ENCODE peak calls at places on chromosomes 2 and 18, in nine cellular contexts. One of them, this sample, is unnamed.
A peak's percentile ranks its signal among the peaks of the same experiment; 100 is the strongest.

GRCh38 chr18:59839241-59839640 is 60.6 kb upstream of the PMAIP1 start:
- DNase-seq in GM12891: no peak
- DNase-seq in RWPE1: no peak
- DNase-seq in KBM-7: no peak
- DNase-seq in kidney epithelial cell: no peak
- DNase-seq in non-pigmented ciliary epithelial cell: no peak
- DNase-seq in M059J: no peak
- DNase-seq in GM04503: no peak
- DNase-seq in CD8-positive, alpha-beta memory T cell: no peak
- DNase-seq in this sample: no peak

GRCh38 chr2:73063909-73064875 is 7.3 kb downstream of the SFXN5 start:
- DNase-seq in GM12891: no peak
- DNase-seq in RWPE1: peak; percentile 50
- DNase-seq in KBM-7: no peak
- DNase-seq in kidney epithelial cell: peak; percentile 71
- DNase-seq in non-pigmented ciliary epithelial cell: peak; percentile 62
- DNase-seq in M059J: peak; percentile 83
- DNase-seq in GM04503: peak; percentile 51
- DNase-seq in CD8-positive, alpha-beta memory T cell: no peak
- DNase-seq in this sample: no peak

GRCh38 chr2:9255416-9255815 is 48.8 kb downstream of the ASAP2 start:
- DNase-seq in GM12891: no peak
- DNase-seq in RWPE1: no peak
- DNase-seq in KBM-7: no peak
- DNase-seq in kidney epithelial cell: no peak
- DNase-seq in non-pigmented ciliary epithelial cell: no peak
- DNase-seq in M059J: no peak
- DNase-seq in GM04503: no peak
- DNase-seq in CD8-positive, alpha-beta memory T cell: no peak
- DNase-seq in this sample: no peak

GRCh38 chr18:74083071-74083954 is 64.3 kb downstream of the FBXO15 start:
- DNase-seq in GM12891: no peak
- DNase-seq in RWPE1: no peak
- DNase-seq in KBM-7: no peak
- DNase-seq in kidney epithelial cell: no peak
- DNase-seq in non-pigmented ciliary epithelial cell: no peak
- DNase-seq in M059J: no peak
- DNase-seq in GM04503: no peak
- DNase-seq in CD8-positive, alpha-beta memory T cell: no peak
- DNase-seq in this sample: no peak

GRCh38 chr2:63009490-63009889 is 41.1 kb upstream of the OTX1 start:
- DNase-seq in GM12891: no peak
- DNase-seq in RWPE1: no peak
- DNase-seq in KBM-7: no peak
- DNase-seq in kidney epithelial cell: no peak
- DNase-seq in non-pigmented ciliary epithelial cell: no peak
- DNase-seq in M059J: no peak
- DNase-seq in GM04503: no peak
- DNase-seq in CD8-positive, alpha-beta memory T cell: no peak
- DNase-seq in this sample: no peak

GRCh38 chr18:51537487-51537886 is 340.0 kb upstream of the MEX3C start:
- DNase-seq in GM12891: no peak
- DNase-seq in RWPE1: peak; percentile 20
- DNase-seq in KBM-7: peak; percentile 1
- DNase-seq in kidney epithelial cell: no peak
- DNase-seq in non-pigmented ciliary epithelial cell: no peak
- DNase-seq in M059J: peak; percentile 1
- DNase-seq in GM04503: no peak
- DNase-seq in CD8-positive, alpha-beta memory T cell: no peak
- DNase-seq in this sample: peak; percentile 79

GRCh38 chr2:46798998-46799698 is 116.5 kb downstream of the MCFD2 start:
- DNase-seq in GM12891: no peak
- DNase-seq in RWPE1: no peak
- DNase-seq in KBM-7: no peak
- DNase-seq in kidney epithelial cell: no peak
- DNase-seq in non-pigmented ciliary epithelial cell: no peak
- DNase-seq in M059J: peak; percentile 47
- DNase-seq in GM04503: no peak
- DNase-seq in CD8-positive, alpha-beta memory T cell: no peak
- DNase-seq in this sample: no peak

GRCh38 chr2:121489284-121489683 is 41.4 kb upstream of the RNU4ATAC start:
- DNase-seq in GM12891: no peak
- DNase-seq in RWPE1: no peak
- DNase-seq in KBM-7: no peak
- DNase-seq in kidney epithelial cell: no peak
- DNase-seq in non-pigmented ciliary epithelial cell: no peak
- DNase-seq in M059J: peak; percentile 62
- DNase-seq in GM04503: no peak
- DNase-seq in CD8-positive, alpha-beta memory T cell: no peak
- DNase-seq in this sample: peak; percentile 75

GRCh38 chr2:202034249-202035088 is 814 bp downstream of the FZD7 start:
- DNase-seq in GM12891: peak; percentile 15
- DNase-seq in RWPE1: peak; percentile 22
- DNase-seq in KBM-7: no peak
- DNase-seq in kidney epithelial cell: no peak
- DNase-seq in non-pigmented ciliary epithelial cell: no peak
- DNase-seq in M059J: peak; percentile 49
- DNase-seq in GM04503: no peak
- DNase-seq in CD8-positive, alpha-beta memory T cell: no peak
- DNase-seq in this sample: no peak

GRCh38 chr18:58953627-58954026 is 89.0 kb downstream of the ZNF532 start:
- DNase-seq in GM12891: no peak
- DNase-seq in RWPE1: no peak
- DNase-seq in KBM-7: no peak
- DNase-seq in kidney epithelial cell: no peak
- DNase-seq in non-pigmented ciliary epithelial cell: no peak
- DNase-seq in M059J: peak; percentile 60
- DNase-seq in GM04503: no peak
- DNase-seq in CD8-positive, alpha-beta memory T cell: no peak
- DNase-seq in this sample: peak; percentile 48